ENCODE peak calls at places on chromosomes 2 and 18, in six cellular contexts. I is activated CD4-positive, alpha-beta T cell treated with anti-CD3 and anti-CD28 coated beads for 24 hours; S is kidney glomerular epithelial cell; K is NAMALWA; R is ovary; T is RKO. M is an unnamed sample.

GRCh38 chr2:216082805-216083204 is 1.1 kb downstream of the TMEM169 start:
- DNase-seq in I (no peak), S (peak; percentile 76), K (no peak), R (no peak), T (no peak), M (peak; percentile 40)

GRCh38 chr2:202774104-202774503 is 97.5 kb downstream of the ICA1L start:
- DNase-seq in I (no peak), S (no peak), K (no peak), R (no peak), T (no peak), M (no peak)

GRCh38 chr2:120768112-120769048 is 32.7 kb downstream of the GLI2 start:
- DNase-seq in I (no peak), S (no peak), K (no peak), R (no peak), T (no peak), M (no peak)

GRCh38 chr2:24917731-24918325 is 2.2 kb downstream of the ADCY3 start:
- DNase-seq in I (no peak), S (no peak), K (no peak), R (no peak), T (no peak), M (no peak)

GRCh38 chr18:65235966-65236634 is 514.7 kb upstream of the CDH7 start:
- DNase-seq in I (no peak), S (peak; percentile 37), K (no peak), R (no peak), T (peak; percentile 7), M (peak; percentile 48)

GRCh38 chr18:61273533-61273932 is 59.7 kb upstream of the CDH20 start:
- DNase-seq in I (no peak), S (no peak), K (no peak), R (no peak), T (no peak), M (no peak)

GRCh38 chr2:170500770-170501169 is 214.4 kb upstream of the SP5 start:
- DNase-seq in I (no peak), S (no peak), K (no peak), R (no peak), T (no peak), M (no peak)

GRCh38 chr18:34867520-34867919 is 157.4 kb downstream of the DTNA start:
- DNase-seq in I (no peak), S (no peak), K (peak; percentile 59), R (no peak), T (no peak), M (peak; percentile 6)

GRCh38 chr18:46641917-46642316 is 15.1 kb downstream of the LOXHD1 start:
- DNase-seq in I (no peak), S (no peak), K (no peak), R (no peak), T (no peak), M (no peak)

GRCh38 chr2:222943820-222944219 is 83.0 kb downstream of the ACSL3 start:
- DNase-seq in I (no peak), S (no peak), K (no peak), R (no peak), T (no peak), M (no peak)

GRCh38 chr2:234426616-234427015 is 70.3 kb downstream of the ARL4C start:
- DNase-seq in I (no peak), S (no peak), K (no peak), R (no peak), T (no peak), M (no peak)

GRCh38 chr2:231047922-231048544 is 8.6 kb upstream of the PSMD1 start:
- DNase-seq in I (no peak), S (no peak), K (no peak), R (no peak), T (no peak), M (no peak)

GRCh38 chr2:108377815-108378630 is at the start of gene SULT1C4:
- DNase-seq in I (no peak), S (peak; percentile 68), K (no peak), R (peak; percentile 90), T (no peak), M (peak; percentile 51)

GRCh38 chr2:56444339-56444738 is 260.5 kb downstream of the CCDC85A start:
- DNase-seq in I (no peak), S (peak; percentile 16), K (peak; percentile 24), R (no peak), T (peak; percentile 4), M (peak; percentile 87)

GRCh38 chr18:48402953-48403352 is 6.2 kb downstream of the ZBTB7C start:
- DNase-seq in I (no peak), S (peak; percentile 80), K (no peak), R (no peak), T (no peak), M (peak; percentile 60)

GRCh38 chr2:79993144-79993543 is 311.4 kb downstream of the LRRTM1 start:
- DNase-seq in I (no peak), S (no peak), K (no peak), R (no peak), T (no peak), M (peak; percentile 69)

GRCh38 chr2:32926708-32927084 is 20.1 kb upstream of the LTBP1 start:
- DNase-seq in I (no peak), S (no peak), K (no peak), R (no peak), T (no peak), M (no peak)

GRCh38 chr2:240840435-240841060 is 20.5 kb upstream of the KIF1A start:
- DNase-seq in I (no peak), S (peak; percentile 53), K (peak; percentile 27), R (peak; percentile 56), T (peak; percentile 60), M (peak; percentile 70)

GRCh38 chr18:61898576-61899205 is 5.9 kb upstream of the RNF152 start:
- DNase-seq in I (no peak), S (peak; percentile 4), K (no peak), R (no peak), T (no peak), M (peak; percentile 64)

GRCh38 chr2:214716811-214717560 is 92.5 kb downstream of the BARD1 start:
- DNase-seq in I (no peak), S (no peak), K (no peak), R (no peak), T (no peak), M (no peak)

GRCh38 chr2:236001166-236001828 is 166.9 kb downstream of the GBX2 start:
- DNase-seq in I (no peak), S (no peak), K (no peak), R (no peak), T (no peak), M (no peak)

GRCh38 chr2:3377279-3377611 is 373 bp downstream of the EIPR1 start:
- DNase-seq in I (no peak), S (peak; percentile 57), K (peak; percentile 68), R (no peak), T (peak; percentile 78), M (peak; percentile 55)